ENCODE peak calls at places on chromosomes 7 and 10, in seven cellular contexts. S, L, X, K, U, D and E are unnamed samples.
A peak's percentile ranks its signal among the peaks of the same experiment; 100 is the strongest.

GRCh38 chr7:26005683-26006410 is 146.2 kb upstream of the NFE2L3 start:
- DNase-seq in X (no peak), D (no peak), S (no peak), K (no peak), L (no peak), U (no peak), E (peak; percentile 42)

GRCh38 chr10:18414061-18414460 is 237.3 kb downstream of the NSUN6 start:
- DNase-seq in S (no peak), X (no peak), L (no peak), D (no peak), U (no peak), K (no peak), E (no peak)

GRCh38 chr7:90407484-90407821 is 4.2 kb downstream of the CLDN12 start:
- DNase-seq in D (no peak), U (no peak), S (no peak), X (no peak), L (no peak), K (no peak), E (no peak)

GRCh38 chr7:139600306-139600705 is 76.8 kb downstream of the CLEC2L start:
- DNase-seq in S (no peak), K (no peak), X (no peak), L (no peak), D (no peak), U (no peak), E (no peak)

GRCh38 chr7:72334066-72334465 is 78.1 kb downstream of the CALN1 start:
- DNase-seq in S (no peak), X (no peak), L (no peak), K (no peak), U (no peak), D (no peak), E (no peak)

GRCh38 chr7:19969859-19970493 is 196.6 kb upstream of the TMEM196 start:
- DNase-seq in S (no peak), D (no peak), K (peak; percentile 46), X (no peak), L (no peak), U (no peak), E (no peak)

GRCh38 chr10:3418041-3418760 is 245.6 kb upstream of the PITRM1 start:
- DNase-seq in D (no peak), U (no peak), X (no peak), K (no peak), S (no peak), L (no peak), E (no peak)

GRCh38 chr7:151431768-151432311 is 8.1 kb downstream of the CRYGN start:
- DNase-seq in U (no peak), S (no peak), D (no peak), L (no peak), X (no peak), K (no peak), E (no peak)

GRCh38 chr7:13673290-13673689 is 316.2 kb downstream of the ETV1 start:
- DNase-seq in U (no peak), K (no peak), D (no peak), L (no peak), X (no peak), S (no peak), E (no peak)

GRCh38 chr10:52954407-52954806 is 181.8 kb upstream of the MBL2 start:
- DNase-seq in U (no peak), L (no peak), D (no peak), S (no peak), X (no peak), K (no peak), E (no peak)

GRCh38 chr7:94449151-94449725 is 54.5 kb downstream of the COL1A2 start:
- DNase-seq in L (no peak), X (no peak), S (peak; percentile 93), K (peak; percentile 62), U (no peak), D (no peak), E (no peak)

GRCh38 chr7:50957855-50958254 is 175.2 kb upstream of the GRB10 start:
- DNase-seq in D (no peak), K (no peak), L (no peak), X (no peak), U (no peak), S (no peak), E (no peak)

GRCh38 chr7:158501300-158502067 is 86.1 kb downstream of the PTPRN2 start:
- DNase-seq in U (no peak), X (no peak), S (no peak), K (no peak), L (no peak), D (no peak), E (no peak)

GRCh38 chr7:2688409-2689342 is 674 bp downstream of the AMZ1 start:
- DNase-seq in K (no peak), U (no peak), D (no peak), L (no peak), X (no peak), S (no peak), E (no peak)

GRCh38 chr10:88791924-88792323 is 10.6 kb upstream of the LIPM start:
- DNase-seq in S (no peak), D (no peak), X (no peak), K (peak; percentile 28), L (no peak), U (no peak), E (no peak)

GRCh38 chr7:42493436-42494198 is 256.6 kb upstream of the GLI3 start:
- DNase-seq in U (no peak), X (peak; percentile 25), K (peak; percentile 73), D (no peak), S (no peak), L (peak; percentile 56), E (peak; percentile 64)

GRCh38 chr7:73851410-73852338 is 9.3 kb upstream of the TMEM270 start:
- DNase-seq in D (no peak), L (peak; percentile 100), X (peak; percentile 42), U (no peak), K (peak; percentile 98), S (no peak), E (no peak)

GRCh38 chr10:13820591-13821377 is 234.0 kb downstream of the PRPF18 start:
- DNase-seq in D (no peak), S (no peak), X (no peak), K (no peak), L (no peak), U (no peak), E (no peak)

GRCh38 chr7:16814987-16815386 is 10.2 kb upstream of the AGR2 start:
- DNase-seq in K (no peak), S (no peak), L (no peak), D (no peak), X (no peak), U (no peak), E (peak; percentile 70)

GRCh38 chr10:44618910-44619309 is 234.0 kb upstream of the CXCL12 start:
- DNase-seq in D (no peak), L (no peak), S (no peak), U (no peak), X (no peak), K (no peak), E (no peak)

GRCh38 chr7:114539575-114539974 is 125.0 kb downstream of the FOXP2 start:
- DNase-seq in K (peak; percentile 35), L (no peak), X (no peak), D (no peak), U (no peak), S (peak; percentile 43), E (peak; percentile 29)

GRCh38 chr10:100019824-100020160 is 10.0 kb upstream of the DNMBP start:
- DNase-seq in S (no peak), D (no peak), X (no peak), U (no peak), L (no peak), K (no peak), E (no peak)

GRCh38 chr7:111089822-111090426 is 1.0 kb upstream of the LRRN3 start:
- DNase-seq in K (peak; percentile 51), L (peak; percentile 11), D (no peak), S (peak; percentile 81), U (no peak), X (no peak), E (no peak)

GRCh38 chr10:132538790-132539421 is 1.3 kb downstream of the INPP5A start:
- DNase-seq in L (no peak), U (no peak), X (no peak), K (no peak), S (no peak), D (no peak), E (peak; percentile 51)

GRCh38 chr7:30476401-30477145 is 2.0 kb downstream of the NOD1 start:
- DNase-seq in X (no peak), K (no peak), L (no peak), D (no peak), U (no peak), S (no peak), E (no peak)

GRCh38 chr10:17871036-17871435 is 61.9 kb downstream of the MRC1 start:
- DNase-seq in L (no peak), U (no peak), D (no peak), X (no peak), S (no peak), K (no peak), E (no peak)

GRCh38 chr7:12661581-12661980 is 25.9 kb upstream of the ARL4A start:
- DNase-seq in U (no peak), S (no peak), L (no peak), X (no peak), K (no peak), D (no peak), E (no peak)

GRCh38 chr7:118855290-118855689 is 630.8 kb downstream of the ANKRD7 start:
- DNase-seq in D (no peak), L (no peak), X (no peak), U (no peak), K (no peak), S (peak; percentile 86), E (no peak)

GRCh38 chr7:94391716-94392390 is 2.8 kb upstream of the COL1A2 start:
- DNase-seq in K (peak; percentile 71), D (no peak), L (peak; percentile 22), U (no peak), X (no peak), S (no peak), E (no peak)

GRCh38 chr7:13990984-13991790 is 1.7 kb upstream of the ETV1 start:
- DNase-seq in X (peak; percentile 78), S (peak; percentile 100), L (peak; percentile 93), K (peak; percentile 99), D (peak; percentile 83), U (no peak), E (peak; percentile 95)

GRCh38 chr10:118981946-118982345 is 47.6 kb upstream of the NANOS1 start:
- DNase-seq in U (no peak), X (no peak), K (no peak), S (no peak), L (no peak), D (no peak), E (no peak)

GRCh38 chr10:22624289-22624738 is 90.1 kb downstream of the PIP4K2A start:
- DNase-seq in S (no peak), X (no peak), D (no peak), K (peak; percentile 87), L (peak; percentile 56), U (no peak), E (no peak)

GRCh38 chr7:147756290-147756689 is 834.3 kb upstream of the C7orf33 start:
- DNase-seq in X (no peak), L (no peak), S (no peak), D (no peak), K (no peak), U (no peak), E (no peak)

GRCh38 chr10:28676297-28676967 is 889 bp upstream of the BAMBI start:
- DNase-seq in X (peak; percentile 36), D (no peak), U (peak; percentile 14), S (peak; percentile 46), K (no peak), L (no peak), E (peak; percentile 26)

GRCh38 chr10:110576220-110576619 is 8.7 kb downstream of the SMC3 start:
- DNase-seq in S (no peak), L (peak; percentile 75), U (no peak), X (no peak), D (no peak), K (peak; percentile 87), E (no peak)

GRCh38 chr7:73974948-73975926 is 52.7 kb upstream of the ELN start:
- DNase-seq in K (no peak), X (no peak), L (no peak), S (no peak), U (no peak), D (no peak), E (no peak)

GRCh38 chr10:122126763-122127659 is 138.0 kb downstream of the TACC2 start:
- DNase-seq in U (no peak), D (no peak), K (peak; percentile 93), S (no peak), X (no peak), L (no peak), E (no peak)

GRCh38 chr10:98006266-98006665 is 24.2 kb downstream of the CRTAC1 start:
- DNase-seq in X (no peak), L (no peak), U (no peak), K (no peak), S (no peak), D (no peak), E (no peak)